ENCODE peak calls at places on chromosome 11, in eight cellular contexts. One of them, this sample, is unnamed.

GRCh38 chr11:83159901-83160865 is 3.3 kb downstream of the PCF11 start:
- DNase-seq in left kidney: peak; percentile 11
- DNase-seq in neural crest cell: no peak
- DNase-seq in activated naive CD4-positive, alpha-beta T cell: no peak
- DNase-seq in NCI-H510A treated with DMSO at 0.1 percent for 48 hours: no peak
- DNase-seq in ELR: peak; percentile 68
- DNase-seq in EH: peak; percentile 53
- DNase-seq in naive thymus-derived CD8-positive, alpha-beta T cell: no peak
- DNase-seq in this sample: no peak

GRCh38 chr11:124586247-124586860 is 16.6 kb downstream of the OR8A1 start:
- DNase-seq in left kidney: peak; percentile 81
- DNase-seq in neural crest cell: peak; percentile 58
- DNase-seq in activated naive CD4-positive, alpha-beta T cell: peak; percentile 16
- DNase-seq in NCI-H510A treated with DMSO at 0.1 percent for 48 hours: peak; percentile 20
- DNase-seq in ELR: peak; percentile 68
- DNase-seq in EH: peak; percentile 58
- DNase-seq in naive thymus-derived CD8-positive, alpha-beta T cell: peak; percentile 6
- DNase-seq in this sample: peak; percentile 10

GRCh38 chr11:36292311-36292722 is 3.1 kb upstream of the COMMD9 start:
- DNase-seq in left kidney: peak; percentile 31
- DNase-seq in neural crest cell: no peak
- DNase-seq in activated naive CD4-positive, alpha-beta T cell: no peak
- DNase-seq in NCI-H510A treated with DMSO at 0.1 percent for 48 hours: peak; percentile 37
- DNase-seq in ELR: peak; percentile 69
- DNase-seq in EH: peak; percentile 63
- DNase-seq in naive thymus-derived CD8-positive, alpha-beta T cell: peak; percentile 50
- DNase-seq in this sample: no peak

GRCh38 chr11:93741882-93742226 is 382 bp downstream of the C11orf54 start:
- DNase-seq in left kidney: peak; percentile 83
- DNase-seq in neural crest cell: no peak
- DNase-seq in activated naive CD4-positive, alpha-beta T cell: no peak
- DNase-seq in NCI-H510A treated with DMSO at 0.1 percent for 48 hours: peak; percentile 74
- DNase-seq in ELR: peak; percentile 70
- DNase-seq in EH: no peak
- DNase-seq in naive thymus-derived CD8-positive, alpha-beta T cell: no peak
- DNase-seq in this sample: no peak

GRCh38 chr11:23112987-23113886 is 253.0 kb upstream of the CCDC179 start:
- DNase-seq in left kidney: peak; percentile 80
- DNase-seq in neural crest cell: peak; percentile 18
- DNase-seq in activated naive CD4-positive, alpha-beta T cell: no peak
- DNase-seq in NCI-H510A treated with DMSO at 0.1 percent for 48 hours: peak; percentile 78
- DNase-seq in ELR: peak; percentile 61
- DNase-seq in EH: peak; percentile 55
- DNase-seq in naive thymus-derived CD8-positive, alpha-beta T cell: no peak
- DNase-seq in this sample: peak; percentile 9

GRCh38 chr11:130383363-130384168 is 44.8 kb downstream of the ADAMTS8 start:
- DNase-seq in left kidney: peak; percentile 92
- DNase-seq in neural crest cell: no peak
- DNase-seq in activated naive CD4-positive, alpha-beta T cell: no peak
- DNase-seq in NCI-H510A treated with DMSO at 0.1 percent for 48 hours: no peak
- DNase-seq in ELR: peak; percentile 81
- DNase-seq in EH: peak; percentile 88
- DNase-seq in naive thymus-derived CD8-positive, alpha-beta T cell: no peak
- DNase-seq in this sample: no peak

GRCh38 chr11:113681711-113682410 is 24.2 kb downstream of the TMPRSS5 start:
- DNase-seq in left kidney: peak; percentile 88
- DNase-seq in neural crest cell: no peak
- DNase-seq in activated naive CD4-positive, alpha-beta T cell: no peak
- DNase-seq in NCI-H510A treated with DMSO at 0.1 percent for 48 hours: peak; percentile 58
- DNase-seq in ELR: no peak
- DNase-seq in EH: no peak
- DNase-seq in naive thymus-derived CD8-positive, alpha-beta T cell: no peak
- DNase-seq in this sample: no peak

GRCh38 chr11:120296554-120296953 is 28.5 kb upstream of the TLCD5 start:
- DNase-seq in left kidney: no peak
- DNase-seq in neural crest cell: no peak
- DNase-seq in activated naive CD4-positive, alpha-beta T cell: no peak
- DNase-seq in NCI-H510A treated with DMSO at 0.1 percent for 48 hours: no peak
- DNase-seq in ELR: no peak
- DNase-seq in EH: no peak
- DNase-seq in naive thymus-derived CD8-positive, alpha-beta T cell: no peak
- DNase-seq in this sample: no peak

GRCh38 chr11:2687223-2687530 is 12.6 kb downstream of the KCNQ1OT1 start:
- DNase-seq in left kidney: no peak
- DNase-seq in neural crest cell: no peak
- DNase-seq in activated naive CD4-positive, alpha-beta T cell: no peak
- DNase-seq in NCI-H510A treated with DMSO at 0.1 percent for 48 hours: no peak
- DNase-seq in ELR: no peak
- DNase-seq in EH: no peak
- DNase-seq in naive thymus-derived CD8-positive, alpha-beta T cell: no peak
- DNase-seq in this sample: no peak

GRCh38 chr11:33266418-33267215 is 9.4 kb downstream of the HIPK3 start:
- DNase-seq in left kidney: peak; percentile 22
- DNase-seq in neural crest cell: no peak
- DNase-seq in activated naive CD4-positive, alpha-beta T cell: no peak
- DNase-seq in NCI-H510A treated with DMSO at 0.1 percent for 48 hours: no peak
- DNase-seq in ELR: peak; percentile 26
- DNase-seq in EH: peak; percentile 62
- DNase-seq in naive thymus-derived CD8-positive, alpha-beta T cell: no peak
- DNase-seq in this sample: no peak

GRCh38 chr11:57491371-57492061 is 24.0 kb downstream of the SLC43A1 start:
- DNase-seq in left kidney: peak; percentile 45
- DNase-seq in neural crest cell: peak; percentile 49
- DNase-seq in activated naive CD4-positive, alpha-beta T cell: peak; percentile 40
- DNase-seq in NCI-H510A treated with DMSO at 0.1 percent for 48 hours: peak; percentile 7
- DNase-seq in ELR: peak; percentile 49
- DNase-seq in EH: peak; percentile 48
- DNase-seq in naive thymus-derived CD8-positive, alpha-beta T cell: peak; percentile 35
- DNase-seq in this sample: no peak

GRCh38 chr11:122199661-122200060 is 83.6 kb upstream of the BLID start:
- DNase-seq in left kidney: no peak
- DNase-seq in neural crest cell: no peak
- DNase-seq in activated naive CD4-positive, alpha-beta T cell: no peak
- DNase-seq in NCI-H510A treated with DMSO at 0.1 percent for 48 hours: no peak
- DNase-seq in ELR: no peak
- DNase-seq in EH: no peak
- DNase-seq in naive thymus-derived CD8-positive, alpha-beta T cell: no peak
- DNase-seq in this sample: no peak

GRCh38 chr11:7965386-7965785 is at the start of gene NLRP10:
- DNase-seq in left kidney: no peak
- DNase-seq in neural crest cell: no peak
- DNase-seq in activated naive CD4-positive, alpha-beta T cell: no peak
- DNase-seq in NCI-H510A treated with DMSO at 0.1 percent for 48 hours: no peak
- DNase-seq in ELR: peak; percentile 84
- DNase-seq in EH: peak; percentile 94
- DNase-seq in naive thymus-derived CD8-positive, alpha-beta T cell: no peak
- DNase-seq in this sample: no peak

GRCh38 chr11:12403122-12403994 is 26.0 kb downstream of the PARVA start:
- DNase-seq in left kidney: peak; percentile 37
- DNase-seq in neural crest cell: no peak
- DNase-seq in activated naive CD4-positive, alpha-beta T cell: no peak
- DNase-seq in NCI-H510A treated with DMSO at 0.1 percent for 48 hours: no peak
- DNase-seq in ELR: no peak
- DNase-seq in EH: no peak
- DNase-seq in naive thymus-derived CD8-positive, alpha-beta T cell: no peak
- DNase-seq in this sample: no peak

GRCh38 chr11:16191852-16192240 is 164.5 kb downstream of the SOX6 start:
- DNase-seq in left kidney: peak; percentile 78
- DNase-seq in neural crest cell: no peak
- DNase-seq in activated naive CD4-positive, alpha-beta T cell: no peak
- DNase-seq in NCI-H510A treated with DMSO at 0.1 percent for 48 hours: no peak
- DNase-seq in ELR: no peak
- DNase-seq in EH: no peak
- DNase-seq in naive thymus-derived CD8-positive, alpha-beta T cell: no peak
- DNase-seq in this sample: no peak

GRCh38 chr11:106011481-106011880 is 10.6 kb downstream of the MSANTD4 start:
- DNase-seq in left kidney: no peak
- DNase-seq in neural crest cell: no peak
- DNase-seq in activated naive CD4-positive, alpha-beta T cell: no peak
- DNase-seq in NCI-H510A treated with DMSO at 0.1 percent for 48 hours: no peak
- DNase-seq in ELR: no peak
- DNase-seq in EH: peak; percentile 24
- DNase-seq in naive thymus-derived CD8-positive, alpha-beta T cell: no peak
- DNase-seq in this sample: no peak

GRCh38 chr11:46755962-46756361 is 36.9 kb downstream of the F2 start:
- DNase-seq in left kidney: no peak
- DNase-seq in neural crest cell: no peak
- DNase-seq in activated naive CD4-positive, alpha-beta T cell: no peak
- DNase-seq in NCI-H510A treated with DMSO at 0.1 percent for 48 hours: no peak
- DNase-seq in ELR: no peak
- DNase-seq in EH: no peak
- DNase-seq in naive thymus-derived CD8-positive, alpha-beta T cell: no peak
- DNase-seq in this sample: no peak

GRCh38 chr11:62144641-62145255 is 20.9 kb downstream of the INCENP start:
- DNase-seq in left kidney: no peak
- DNase-seq in neural crest cell: no peak
- DNase-seq in activated naive CD4-positive, alpha-beta T cell: no peak
- DNase-seq in NCI-H510A treated with DMSO at 0.1 percent for 48 hours: no peak
- DNase-seq in ELR: no peak
- DNase-seq in EH: no peak
- DNase-seq in naive thymus-derived CD8-positive, alpha-beta T cell: no peak
- DNase-seq in this sample: no peak

GRCh38 chr11:8652140-8652539 is 30.3 kb downstream of the TRIM66 start:
- DNase-seq in left kidney: no peak
- DNase-seq in neural crest cell: no peak
- DNase-seq in activated naive CD4-positive, alpha-beta T cell: no peak
- DNase-seq in NCI-H510A treated with DMSO at 0.1 percent for 48 hours: no peak
- DNase-seq in ELR: peak; percentile 93
- DNase-seq in EH: peak; percentile 99
- DNase-seq in naive thymus-derived CD8-positive, alpha-beta T cell: no peak
- DNase-seq in this sample: no peak